ENCODE peak calls at places on chromosomes 6 and 20, in nine cellular contexts. P is activated CD4-positive, alpha-beta T cell treated with anti-CD3 and anti-CD28 coated beads for 36 hours; T is CD4-positive, alpha-beta T cell; Q is upper lobe of right lung; S is activated CD8-positive, alpha-beta T cell treated with anti-CD3 and anti-CD28 coated beads for 36 hours; U is dorsolateral prefrontal cortex; V is sciatic nerve; L is Daoy; N is left ventricle myocardium inferior. C is an unnamed sample.

GRCh38 chr6:163405412-163406309 is 8.9 kb upstream of the QKI start:
- DNase-seq in S (peak; percentile 21), P (peak; percentile 46), N (peak; percentile 69), L (peak; percentile 42), U (peak; percentile 75), V (peak; percentile 81), Q (peak; percentile 89), T (peak; percentile 13), C (peak; percentile 89)

GRCh38 chr6:166651408-166651807 is 24.4 kb upstream of the RPS6KA2 start:
- DNase-seq in Q (no peak), T (no peak), N (no peak), U (no peak), P (no peak), S (no peak), V (no peak), L (no peak), C (no peak)

GRCh38 chr6:78492351-78493010 is 374.9 kb upstream of the IRAK1BP1 start:
- DNase-seq in V (no peak), U (no peak), T (no peak), Q (no peak), S (no peak), L (no peak), N (no peak), P (no peak), C (no peak)

GRCh38 chr6:142558785-142559184 is 257.0 kb downstream of the ADGRG6 start:
- DNase-seq in T (no peak), P (no peak), U (no peak), V (no peak), L (no peak), N (no peak), S (no peak), Q (no peak), C (no peak)

GRCh38 chr6:129683606-129684322 is 26.2 kb downstream of the ARHGAP18 start:
- DNase-seq in S (peak; percentile 80), N (peak; percentile 65), T (peak; percentile 29), P (peak; percentile 79), U (no peak), V (no peak), Q (peak; percentile 75), L (peak; percentile 97), C (peak; percentile 90)

GRCh38 chr20:44747166-44748004 is 1.7 kb downstream of the KCNK15 start:
- DNase-seq in L (peak; percentile 86), P (peak; percentile 87), Q (peak; percentile 83), S (peak; percentile 87), T (peak; percentile 44), U (peak; percentile 85), N (peak; percentile 67), V (peak; percentile 86), C (peak; percentile 92)

GRCh38 chr6:88119769-88120168 is 46.4 kb downstream of the CNR1 start:
- DNase-seq in N (no peak), V (no peak), Q (no peak), T (no peak), U (no peak), L (no peak), S (no peak), P (no peak), C (no peak)

GRCh38 chr20:29873946-29874345 is 1383.5 kb upstream of the DEFB115 start:
- DNase-seq in S (peak; percentile 51), L (peak; percentile 83), U (peak; percentile 41), V (peak; percentile 80), N (peak; percentile 45), T (no peak), P (peak; percentile 53), Q (peak; percentile 84), C (peak; percentile 94)

GRCh38 chr20:61047515-61047914 is 204.5 kb upstream of the CDH4 start:
- DNase-seq in T (no peak), Q (no peak), V (no peak), U (no peak), P (no peak), L (no peak), N (no peak), S (no peak), C (peak; percentile 30)

GRCh38 chr6:165439928-165440554 is 130.6 kb upstream of the C6orf118 start:
- DNase-seq in N (no peak), S (no peak), P (no peak), U (no peak), Q (no peak), V (no peak), L (no peak), T (no peak), C (no peak)

GRCh38 chr20:41632896-41633295 is 14.7 kb upstream of the CHD6 start:
- DNase-seq in L (peak; percentile 53), T (no peak), U (no peak), N (no peak), P (no peak), Q (no peak), V (no peak), S (no peak), C (no peak)

GRCh38 chr6:41705996-41706835 is 29.2 kb downstream of the TFEB start:
- DNase-seq in V (peak; percentile 87), U (peak; percentile 82), S (peak; percentile 92), Q (peak; percentile 88), P (peak; percentile 90), T (peak; percentile 20), N (peak; percentile 82), L (peak; percentile 87), C (peak; percentile 95)

GRCh38 chr6:67361264-67361663 is 1273.8 kb upstream of the ADGRB3 start:
- DNase-seq in L (no peak), P (no peak), U (no peak), V (no peak), S (no peak), T (no peak), Q (no peak), N (no peak), C (no peak)

C was measured in posterior vena cava.